ENCODE peak calls at places on chromosome 21, in five cellular contexts. U is GM19239; Z is activated CD4-positive, alpha-beta T cell treated with anti-CD3 and anti-CD28 coated beads, Interleukin-2, amount 10 ng/mL, durations not matched to agents 7 days and 5 days; S is Calu3; V is NCI-H1105 treated with DMSO at 0.1 percent for 48 hours. Y is an unnamed sample.

GRCh38 chr21:10430007-10430406 is 91.4 kb upstream of the TPTE start:
- DNase-seq in S (no peak), V (no peak), U (no peak), Z (no peak), Y (no peak)

GRCh38 chr21:46667191-46667734 is 31.8 kb downstream of the PRMT2 start:
- DNase-seq in S (peak), V (peak), Z (peak), U (no peak), Y (no peak)

GRCh38 chr21:44013380-44014088 is 1.4 kb downstream of the TRAPPC10 start:
- DNase-seq in V (no peak), U (no peak), S (no peak), Z (peak), Y (no peak)

GRCh38 chr21:41142051-41142795 is 25.7 kb upstream of the BACE2 start:
- DNase-seq in V (no peak), Z (no peak), S (no peak), U (no peak), Y (no peak)

GRCh38 chr21:34202553-34203332 is 129.4 kb downstream of the MRPS6 start:
- DNase-seq in U (no peak), S (no peak), V (no peak), Z (no peak), Y (peak)

GRCh38 chr21:44514746-44515358 is 25.1 kb downstream of the KRTAP10-1 start:
- DNase-seq in S (no peak), U (no peak), Z (no peak), V (no peak), Y (no peak)

GRCh38 chr21:25402134-25402957 is 204.9 kb downstream of the MRPL39 start:
- DNase-seq in S (no peak), V (no peak), U (no peak), Z (no peak), Y (no peak)

GRCh38 chr21:31900121-31900895 is 27.5 kb downstream of the HUNK start:
- DNase-seq in S (peak), V (no peak), Z (no peak), U (no peak), Y (no peak)

GRCh38 chr21:45801989-45802388 is 158.5 kb downstream of the PCBP3 start:
- DNase-seq in V (no peak), S (no peak), U (no peak), Z (no peak), Y (no peak)

GRCh38 chr21:42441963-42442362 is 38.3 kb downstream of the UBASH3A start:
- DNase-seq in S (no peak), Z (no peak), U (no peak), V (no peak), Y (no peak)

GRCh38 chr21:28186604-28187003 is 806.1 kb downstream of the LTN1 start:
- DNase-seq in U (no peak), V (no peak), S (no peak), Z (no peak), Y (no peak)

GRCh38 chr21:45260191-45260795 is 27.4 kb downstream of the POFUT2 start:
- DNase-seq in V (no peak), Z (no peak), S (no peak), U (no peak), Y (no peak)

GRCh38 chr21:34858559-34858958 is 189.8 kb downstream of the CLIC6 start:
- DNase-seq in U (no peak), Z (no peak), V (no peak), S (no peak), Y (no peak)

GRCh38 chr21:45848352-45848751 is 133.2 kb upstream of the COL6A1 start:
- DNase-seq in U (no peak), V (no peak), S (no peak), Z (no peak), Y (no peak)

GRCh38 chr21:45018131-45019075 is 56.0 kb upstream of the ADARB1 start:
- DNase-seq in Z (no peak), V (no peak), S (no peak), U (no peak), Y (no peak)

GRCh38 chr21:42236693-42237092 is 17.8 kb downstream of the ABCG1 start:
- DNase-seq in Z (peak), V (no peak), U (peak), S (no peak), Y (no peak)

GRCh38 chr21:44423312-44423821 is 31.9 kb upstream of the LRRC3 start:
- DNase-seq in S (no peak), Z (no peak), V (no peak), U (no peak), Y (no peak)

GRCh38 chr21:18350216-18350615 is 53.4 kb downstream of the TMPRSS15 start:
- DNase-seq in Z (no peak), V (no peak), U (no peak), S (no peak), Y (no peak)

GRCh38 chr21:44259082-44259705 is 2.5 kb downstream of the DNMT3L start:
- DNase-seq in Z (no peak), S (no peak), V (no peak), U (no peak), Y (no peak)

GRCh38 chr21:38389891-38390290 is 108.4 kb downstream of the ERG start:
- DNase-seq in V (no peak), Z (no peak), S (no peak), U (no peak), Y (no peak)

GRCh38 chr21:27061783-27062182 is 94.9 kb upstream of the ADAMTS5 start:
- DNase-seq in S (no peak), V (no peak), U (no peak), Z (no peak), Y (no peak)

GRCh38 chr21:36104306-36105300 is 30.3 kb upstream of the CBR3 start:
- DNase-seq in Z (peak), V (no peak), S (peak), U (no peak), Y (peak)

GRCh38 chr21:16514316-16514715 is 784.5 kb downstream of the USP25 start:
- DNase-seq in Z (no peak), S (no peak), U (no peak), V (no peak), Y (no peak)

GRCh38 chr21:14762734-14763694 is 216.9 kb upstream of the SAMSN1 start:
- DNase-seq in V (no peak), Z (no peak), S (no peak), U (peak), Y (no peak)

GRCh38 chr21:37358392-37358791 is 8.2 kb upstream of the DYRK1A start:
- DNase-seq in S (no peak), U (no peak), V (no peak), Z (no peak), Y (no peak)

GRCh38 chr21:46639489-46640386 is 4.3 kb downstream of the PRMT2 start:
- DNase-seq in U (no peak), S (no peak), V (peak), Z (no peak), Y (no peak)

GRCh38 chr21:42135386-42136040 is 64.4 kb downstream of the UMODL1 start:
- DNase-seq in S (no peak), V (no peak), Z (no peak), U (no peak), Y (no peak)

GRCh38 chr21:36511484-36512227 is 31.7 kb upstream of the CLDN14 start:
- DNase-seq in V (no peak), S (no peak), Z (no peak), U (no peak), Y (no peak)

GRCh38 chr21:30072496-30072895 is 94.1 kb downstream of the CLDN17 start:
- DNase-seq in V (no peak), S (peak), Z (no peak), U (no peak), Y (no peak)

GRCh38 chr21:31557956-31558838 is 101.3 kb upstream of the SOD1 start:
- DNase-seq in V (peak), S (peak), U (no peak), Z (peak), Y (no peak)

GRCh38 chr21:44571844-44572782 is 1.4 kb upstream of the KRTAP10-4 start:
- DNase-seq in S (no peak), Z (no peak), V (no peak), U (no peak), Y (no peak)

GRCh38 chr21:34011660-34012059 is 61.7 kb upstream of the MRPS6 start:
- DNase-seq in Z (no peak), U (no peak), S (no peak), V (no peak), Y (no peak)

GRCh38 chr21:38311091-38311490 is 54.3 kb downstream of the KCNJ15 start:
- DNase-seq in Z (no peak), S (no peak), U (no peak), V (no peak), Y (no peak)

Y was measured in HCT116.